ENCODE peak calls at places on chromosomes 6 and 20, in seven cellular contexts. O, P, R, U, V, C and N are unnamed samples. For H3K4me1 and H3K36me3, the result is how much of the 10 kb centered on the place peaks cover.

GRCh38 chr20:46204594-46205205 is 86.6 kb downstream of the CD40 start:
- DNase-seq in V (no peak), C (no peak), P (no peak), O (no peak), U (no peak), R (no peak), N (no peak)

GRCh38 chr20:33658929-33659328 is 3.2 kb upstream of the C20orf144 start:
- DNase-seq in O (no peak), P (no peak), U (no peak), R (no peak), C (no peak), V (no peak), N (no peak)

GRCh38 chr6:14711056-14711703 is 534.7 kb upstream of the JARID2 start:
- DNase-seq in V (no peak), R (peak), O (no peak), C (no peak), U (no peak), P (no peak), N (peak)

GRCh38 chr20:25280574-25281535 is 33.0 kb downstream of the PYGB start:
- DNase-seq in C (no peak), P (no peak), V (peak), R (no peak), U (peak), O (peak), N (no peak)

GRCh38 chr6:90397929-90398674 is 101.5 kb upstream of the BACH2 start:
- DNase-seq in C (no peak), P (no peak), R (no peak), U (no peak), O (no peak), V (peak), N (peak)

GRCh38 chr6:151431336-151431735 is 20.6 kb downstream of the RMND1 start:
- DNase-seq in R (no peak), V (no peak), U (no peak), O (no peak), C (no peak), P (no peak), N (no peak)

GRCh38 chr6:101578306-101578705 is 184.8 kb downstream of the GRIK2 start:
- DNase-seq in U (no peak), C (no peak), R (no peak), P (no peak), O (no peak), V (no peak), N (no peak)

GRCh38 chr6:143232849-143233248 is 172.2 kb downstream of the AIG1 start:
- DNase-seq in U (no peak), O (no peak), P (peak), C (no peak), V (peak), R (peak), N (no peak)

GRCh38 chr6:139013185-139013800 is 15.3 kb upstream of the ABRACL start:
- DNase-seq in V (no peak), U (no peak), R (no peak), O (no peak), C (no peak), P (no peak), N (no peak)

GRCh38 chr20:4864292-4864691 is 137.0 kb downstream of the SLC23A2 start:
- DNase-seq in U (no peak), V (no peak), C (no peak), O (no peak), R (no peak), P (no peak), N (no peak)

GRCh38 chr20:52083627-52084232 is 107.8 kb downstream of the ZFP64 start:
- DNase-seq in P (peak), R (peak), C (no peak), O (no peak), V (peak), U (peak), N (no peak)

GRCh38 chr6:3363296-3364025 is 93.4 kb downstream of the SLC22A23 start:
- DNase-seq in P (no peak), O (no peak), V (peak), U (no peak), C (no peak), R (no peak), N (no peak)

GRCh38 chr20:16040742-16041141 is 532.5 kb downstream of the KIF16B start:
- DNase-seq in R (no peak), O (no peak), P (no peak), C (no peak), U (no peak), V (no peak), N (no peak)

GRCh38 chr6:46419576-46420002 is 71.7 kb downstream of the RCAN2 start:
- DNase-seq in U (peak), C (no peak), V (peak), P (peak), O (peak), R (peak), N (no peak)

GRCh38 chr6:110188791-110189190 is 8.6 kb downstream of the CDC40 start:
- DNase-seq in P (no peak), R (no peak), C (no peak), O (no peak), V (no peak), U (no peak), N (no peak)

GRCh38 chr6:22401206-22401605 is 104.4 kb upstream of the PRL start:
- DNase-seq in R (no peak), O (no peak), V (no peak), U (no peak), C (no peak), P (no peak), N (no peak)

GRCh38 chr6:93136111-93136510 is 283.2 kb downstream of the EPHA7 start:
- DNase-seq in C (no peak), R (peak), V (no peak), P (no peak), O (no peak), U (peak), N (no peak)

GRCh38 chr6:31510007-31510406 is 12.1 kb downstream of the MICB start:
- DNase-seq in R (no peak), P (no peak), U (no peak), V (no peak), C (no peak), O (peak), N (no peak)

GRCh38 chr6:56724455-56724854 is 81.8 kb upstream of the DST start:
- DNase-seq in R (no peak), V (no peak), C (no peak), P (no peak), U (no peak), O (no peak), N (no peak)

GRCh38 chr20:38883081-38883980 is 42.9 kb upstream of the FAM83D start:
- DNase-seq in O (no peak), C (no peak), R (no peak), V (no peak), U (no peak), P (no peak), N (no peak)

GRCh38 chr6:408599-409102 is 17.1 kb downstream of the IRF4 start:
- DNase-seq in R (peak), V (peak), O (peak), U (no peak), P (peak), C (no peak), N (no peak)

GRCh38 chr6:133764011-133764812 is 124.7 kb upstream of the TCF21 start:
- DNase-seq in R (peak), O (no peak), U (no peak), V (no peak), P (no peak), C (no peak), N (no peak)

GRCh38 chr20:23753194-23753548 is 2.4 kb upstream of the CST1 start:
- DNase-seq in C (no peak), O (no peak), U (no peak), V (no peak), R (no peak), P (no peak), N (no peak)

GRCh38 chr6:140320081-140320798 is 945.8 kb upstream of the CITED2 start:
- DNase-seq in U (no peak), V (no peak), O (no peak), R (no peak), C (no peak), P (no peak), N (no peak)

GRCh38 chr6:33276864-33277662 is at the start of gene B3GALT4:
- DNase-seq in V (peak), U (peak), R (peak), O (peak), C (no peak), P (peak), N (peak)

GRCh38 chr6:10030942-10031537 is 383.8 kb downstream of the TFAP2A start:
- DNase-seq in C (no peak), V (no peak), U (no peak), R (peak), P (no peak), O (no peak), N (no peak)

GRCh38 chr20:43904195-43904594 is 10.5 kb upstream of the TOX2 start:
- DNase-seq in C (no peak), R (peak), V (no peak), O (no peak), P (peak), U (no peak), N (no peak)

GRCh38 chr6:51480040-51480439 is 607.4 kb downstream of the PKHD1 start:
- DNase-seq in O (no peak), U (no peak), C (no peak), V (no peak), P (no peak), R (no peak), N (no peak)

GRCh38 chr6:43070028-43070632 is 6.0 kb upstream of the PTK7 start:
- DNase-seq in C (no peak), P (no peak), V (no peak), R (peak), U (no peak), O (no peak), N (peak)

GRCh38 chr6:4322846-4323309 is 187.5 kb upstream of the ECI2 start:
- DNase-seq in V (no peak), C (no peak), R (no peak), U (no peak), P (no peak), O (no peak), N (no peak)

GRCh38 chr6:83215131-83216047 is 22.2 kb downstream of the RWDD2A start:
- DNase-seq in V (peak), R (peak), O (peak), C (no peak), U (peak), P (peak), N (peak)

GRCh38 chr6:119880840-119881239 is 531.3 kb upstream of the MAN1A1 start:
- DNase-seq in V (no peak), C (no peak), P (no peak), R (no peak), U (no peak), O (no peak), N (no peak)

GRCh38 chr20:24910461-24910860 is 38.6 kb upstream of the CST7 start:
- DNase-seq in O (no peak), R (no peak), P (no peak), U (no peak), V (no peak), C (no peak), N (no peak)

GRCh38 chr6:131946992-131947955 is 3.9 kb downstream of the CCN2 start:
- DNase-seq in U (no peak), V (no peak), C (no peak), R (no peak), O (no peak), P (no peak), N (no peak)

GRCh38 chr20:51542033-51542893 is at the start of gene NFATC2:
- DNase-seq in R (peak), C (no peak), V (peak), P (no peak), U (no peak), O (no peak), N (peak)

GRCh38 chr6:1777921-1778692 is 168.4 kb downstream of the FOXC1 start:
- DNase-seq in O (no peak), R (no peak), V (no peak), U (no peak), P (no peak), C (no peak), N (no peak)

GRCh38 chr6:32941412-32941784 is 570 bp upstream of the HLA-DMB start:
- DNase-seq in R (no peak), P (no peak), V (no peak), C (no peak), O (no peak), U (no peak), N (peak)

DNA sequence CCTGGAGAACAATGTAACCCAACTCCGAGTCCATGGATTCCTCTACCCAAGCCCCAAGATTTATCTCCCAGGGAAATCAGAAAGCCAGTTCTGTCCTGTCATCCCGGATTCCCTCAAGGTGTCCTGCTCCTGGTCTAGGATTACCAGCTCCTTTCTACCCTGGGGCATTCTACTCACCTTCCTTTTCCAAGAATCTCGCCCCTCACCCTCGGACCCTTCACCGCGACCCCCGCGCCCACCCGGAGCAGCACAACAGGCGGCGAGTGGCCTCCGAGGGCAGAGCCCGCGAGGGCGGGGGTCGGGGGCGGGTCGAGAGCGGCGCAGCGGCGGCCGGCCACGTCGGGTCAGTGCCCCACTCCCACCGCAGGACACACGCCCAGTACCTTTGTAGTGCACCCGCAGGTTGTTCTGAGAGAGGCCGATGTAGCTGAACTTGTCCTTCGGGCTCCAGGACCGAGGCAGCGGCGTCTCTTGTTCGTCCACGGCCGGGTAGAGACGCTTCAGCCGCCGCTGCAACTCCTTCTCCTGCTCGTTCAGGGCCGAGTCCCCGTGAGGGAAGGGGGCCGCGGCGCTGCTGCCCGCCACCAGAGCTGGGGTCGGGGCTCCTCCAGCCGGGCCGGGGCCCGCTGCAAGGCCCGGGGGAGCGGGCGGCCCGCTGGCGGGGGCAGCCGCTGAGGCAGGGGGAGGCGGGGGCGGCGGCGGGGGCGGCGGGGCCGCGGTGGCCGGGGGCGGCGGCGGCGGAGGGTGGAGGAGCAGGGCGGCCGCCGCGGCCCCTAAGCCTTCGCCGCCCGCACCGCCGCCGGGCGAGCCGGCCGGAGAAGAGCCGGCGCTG is 867 bp downstream of the RANBP9 start:
- DNase-seq in U (no peak), O (peak), P (peak), C (no peak), R (peak), V (peak), N (no peak)
- H3K27ac ChIP-seq in U (peak), O (peak), P (peak), C (peak), R (peak), V (peak), N (peak)

DNA sequence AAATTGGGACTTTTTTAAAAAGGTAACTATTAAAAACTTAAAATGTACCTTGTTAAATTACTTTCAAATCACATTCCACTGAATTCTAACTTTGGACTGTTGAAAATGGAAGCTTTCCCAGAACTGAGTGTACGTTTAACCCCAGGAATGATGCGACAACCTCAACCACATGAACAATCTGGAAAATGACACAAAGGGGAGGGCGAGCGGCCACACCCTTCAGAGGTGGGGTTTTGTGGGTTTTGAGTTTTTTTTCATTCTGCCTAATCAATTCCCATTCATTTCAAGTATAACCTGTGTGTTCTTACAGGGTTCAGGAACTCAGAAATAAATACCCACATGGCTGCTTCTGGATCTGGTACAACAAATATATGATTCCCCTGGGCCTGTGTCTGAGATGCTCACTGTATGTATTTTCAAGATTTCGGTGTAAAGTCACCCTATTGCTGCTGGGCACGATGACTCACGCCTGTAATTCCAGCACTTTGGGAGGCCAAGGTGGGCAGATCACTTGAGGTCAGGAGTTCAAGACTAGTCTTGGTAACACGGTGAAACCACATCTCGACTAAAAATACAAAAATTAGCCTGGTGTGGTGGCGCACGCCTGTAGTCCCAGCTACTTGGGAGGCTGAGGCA is 21.6 kb downstream of the CNKSR3 start:
- DNase-seq in O (no peak), U (no peak), C (no peak), V (no peak), R (no peak), P (no peak), N (no peak)
- H3K4me1 ChIP-seq in O (under half), U (half or more), C (under half), V (half or more), R (under half), P (under half), N (under half)

GRCh38 chr6:124970243-124970642 is 8.0 kb downstream of the RNF217 start:
- DNase-seq in P (no peak), O (no peak), V (no peak), C (no peak), R (no peak), U (no peak), N (no peak)
- H3K36me3 ChIP-seq in P (under half), O (under half), V (under half), C (under half), R (under half), U (under half), N (under half)

DNA sequence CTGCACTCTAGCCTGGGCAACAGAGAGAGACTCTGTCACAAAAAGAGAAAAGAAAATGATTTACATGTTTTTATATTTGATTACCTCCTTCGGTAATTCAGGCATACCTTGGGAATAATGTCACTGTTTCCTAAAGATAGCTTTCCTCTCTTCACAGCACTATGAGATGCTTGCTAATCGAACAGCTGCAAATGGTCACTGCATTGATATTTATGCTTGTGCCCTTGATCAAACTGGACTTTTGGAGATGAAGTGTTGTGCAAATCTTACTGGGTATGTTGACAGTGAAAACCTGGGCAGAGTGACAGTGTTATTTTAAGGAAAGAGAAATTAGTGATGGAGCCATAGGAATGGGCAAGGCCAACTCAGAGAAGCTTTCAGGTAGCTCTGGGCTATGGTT is 19.6 kb downstream of the SEC23B start:
- DNase-seq in V (no peak), R (no peak), O (no peak), P (no peak), C (no peak), U (no peak), N (no peak)
- H3K27ac ChIP-seq in V (no peak), R (no peak), O (no peak), P (no peak), C (no peak), U (no peak), N (no peak)

DNA sequence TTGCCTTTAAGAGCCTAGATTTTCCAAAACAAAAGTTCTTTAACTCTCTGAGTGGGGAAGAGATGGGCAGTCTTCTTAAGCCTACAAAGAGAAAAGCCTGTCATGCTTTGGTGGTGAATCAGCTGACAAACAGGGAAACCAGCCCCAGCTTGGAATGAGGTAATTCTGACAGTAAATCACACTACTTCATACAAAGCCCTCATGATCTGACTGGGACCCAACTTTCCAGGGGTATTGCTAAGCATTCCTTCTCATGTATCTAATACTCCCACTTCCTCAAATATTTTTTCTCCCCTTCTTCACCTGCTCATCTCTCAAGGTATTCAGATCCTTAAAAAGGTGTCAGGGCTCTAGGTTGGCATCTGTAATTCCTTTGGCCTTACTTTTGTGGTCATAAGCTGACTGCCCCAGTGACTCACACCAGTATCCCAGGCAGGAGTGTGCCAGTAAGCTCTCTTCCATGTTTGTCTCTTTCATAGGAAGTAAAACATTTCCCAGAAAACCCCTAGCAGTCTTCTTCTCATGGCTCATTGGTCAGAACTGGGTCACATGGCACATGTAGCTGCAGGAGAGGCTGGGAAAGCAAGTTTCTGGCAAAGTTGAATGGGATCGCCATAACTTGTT is 15.0 kb upstream of the TBC1D22B start:
- DNase-seq in O (peak), V (no peak), U (peak), C (no peak), P (no peak), R (no peak), N (no peak)
- H3K4me1 ChIP-seq in O (under half), V (under half), U (half or more), C (under half), P (under half), R (under half), N (under half)

DNA sequence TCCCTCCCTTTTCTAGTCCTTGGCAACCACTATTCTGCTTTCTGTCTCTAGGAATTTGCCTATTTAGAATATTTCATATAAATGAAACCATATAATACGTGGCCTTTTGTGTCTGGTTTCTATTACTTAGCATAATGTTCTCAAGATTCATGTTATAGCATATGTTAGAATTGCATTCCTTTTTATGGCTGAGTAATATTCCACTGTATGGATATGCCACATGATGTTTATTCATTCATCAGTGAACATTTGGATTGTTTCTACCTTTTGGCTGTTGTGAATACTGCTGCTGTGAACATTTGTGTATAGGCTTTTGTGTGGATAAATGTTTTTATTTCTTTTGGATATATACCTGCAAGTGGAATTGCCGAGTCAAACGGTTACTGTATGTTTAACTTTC is 7.1 kb downstream of the SLC9A8 start:
- DNase-seq in O (no peak), C (no peak), V (no peak), U (no peak), R (no peak), P (no peak), N (no peak)
- H3K36me3 ChIP-seq in O (under half), C (under half), V (under half), U (under half), R (under half), P (half or more), N (under half)

GRCh38 chr6:170163405-170164170 is 127.3 kb downstream of the DLL1 start:
- DNase-seq in U (no peak), C (no peak), P (no peak), O (no peak), V (no peak), R (no peak), N (no peak)
- H3K27ac ChIP-seq in U (no peak), C (no peak), P (no peak), O (no peak), V (no peak), R (no peak), N (no peak)